ENCODE peak calls at places on chromosomes 5 and 9, in ten cellular contexts. J is HCT116; U is naive thymus-derived CD4-positive, alpha-beta T cell; C is A549; Q is fibroblast of lung; V is endodermal cell; M is left ventricle myocardium inferior; D is foreskin keratinocyte; S is spleen; F is MM.1S. E is an unnamed sample. For H3K4me1, the result is how much of the 10 kb centered on the place peaks cover.

GRCh38 chr9:129206401-129206800 is 28.3 kb upstream of the IER5L start:
- DNase-seq in J (no peak), U (no peak), C (no peak), Q (no peak), V (no peak), M (no peak), D (no peak), S (no peak), F (no peak), E (no peak)

GRCh38 chr9:24118170-24118569 is 292.1 kb upstream of the ELAVL2 start:
- DNase-seq in J (no peak), U (no peak), C (peak), Q (no peak), V (no peak), M (no peak), D (no peak), S (no peak), F (no peak), E (no peak)

GRCh38 chr9:70635790-70636189 is 221.3 kb upstream of the KLF9 start:
- DNase-seq in J (no peak), U (no peak), C (no peak), Q (peak), V (no peak), M (no peak), D (no peak), S (no peak), F (no peak), E (no peak)

GRCh38 chr9:27451207-27451792 is 72.8 kb upstream of the IFNK start:
- DNase-seq in J (no peak), U (no peak), C (no peak), Q (no peak), V (no peak), M (no peak), D (no peak), S (no peak), F (peak), E (no peak)

GRCh38 chr9:132627594-132627993 is 42.2 kb downstream of the DDX31 start:
- DNase-seq in J (no peak), U (no peak), C (no peak), Q (no peak), V (no peak), M (no peak), D (no peak), S (no peak), F (no peak), E (no peak)

GRCh38 chr5:97297063-97297715 is 114.1 kb upstream of the RIOK2 start:
- DNase-seq in J (peak), U (no peak), C (peak), Q (peak), V (peak), M (no peak), D (peak), S (no peak), F (peak), E (no peak)

GRCh38 chr5:74017786-74018211 is 391.8 kb downstream of the ARHGEF28 start:
- DNase-seq in J (peak), U (no peak), C (peak), Q (peak), V (peak), M (no peak), D (peak), S (no peak), F (no peak), E (peak)

GRCh38 chr5:9473624-9474023 is 72.3 kb downstream of the SEMA5A start:
- DNase-seq in J (no peak), U (no peak), C (no peak), Q (no peak), V (no peak), M (no peak), D (no peak), S (no peak), F (no peak), E (no peak)

GRCh38 chr5:20109326-20109725 is 121.3 kb upstream of the CDH18 start:
- DNase-seq in J (no peak), U (no peak), C (no peak), Q (no peak), V (peak), M (no peak), D (no peak), S (no peak), F (no peak), E (no peak)

GRCh38 chr5:181224390-181225234 is 1.5 kb downstream of the TRIM41 start:
- DNase-seq in J (no peak), U (no peak), C (no peak), Q (no peak), V (no peak), M (no peak), D (no peak), S (peak), F (no peak), E (no peak)

GRCh38 chr5:52560366-52560765 is 227.3 kb upstream of the ITGA1 start:
- DNase-seq in J (peak), U (no peak), C (no peak), Q (peak), V (no peak), M (no peak), D (no peak), S (no peak), F (peak), E (no peak)

GRCh38 chr9:129609486-129610192 is 11.3 kb downstream of the C9orf50 start:
- DNase-seq in J (no peak), U (peak), C (peak), Q (peak), V (peak), M (peak), D (no peak), S (peak), F (peak), E (peak)

GRCh38 chr5:99169309-99169708 is 240.5 kb upstream of the CHD1 start:
- DNase-seq in J (peak), U (no peak), C (peak), Q (peak), V (no peak), M (no peak), D (no peak), S (no peak), F (no peak), E (no peak)

GRCh38 chr5:165370233-165370632 is 1864.8 kb downstream of the MAT2B start:
- DNase-seq in J (no peak), U (no peak), C (no peak), Q (no peak), V (no peak), M (no peak), D (no peak), S (no peak), F (no peak), E (no peak)

GRCh38 chr5:165286692-165287091 is 1781.3 kb downstream of the MAT2B start:
- DNase-seq in J (no peak), U (no peak), C (no peak), Q (no peak), V (no peak), M (no peak), D (no peak), S (peak), F (no peak), E (no peak)

GRCh38 chr5:64207978-64208377 is 42.3 kb downstream of the RNF180 start:
- DNase-seq in J (no peak), U (no peak), C (peak), Q (peak), V (no peak), M (no peak), D (no peak), S (no peak), F (peak), E (no peak)

GRCh38 chr5:168073991-168074800 is 217.2 kb upstream of the WWC1 start:
- DNase-seq in J (no peak), U (no peak), C (no peak), Q (no peak), V (no peak), M (no peak), D (no peak), S (no peak), F (no peak), E (no peak)

GRCh38 chr5:80184235-80185023 is 71.4 kb downstream of the SERINC5 start:
- DNase-seq in J (no peak), U (no peak), C (peak), Q (no peak), V (peak), M (no peak), D (no peak), S (no peak), F (no peak), E (no peak)

GRCh38 chr9:22148876-22149637 is 140.0 kb upstream of the CDKN2B start:
- DNase-seq in J (no peak), U (no peak), C (no peak), Q (peak), V (no peak), M (no peak), D (no peak), S (no peak), F (no peak), E (no peak)

GRCh38 chr5:167770461-167770860 is 521.0 kb upstream of the WWC1 start:
- DNase-seq in J (no peak), U (no peak), C (no peak), Q (peak), V (no peak), M (no peak), D (no peak), S (no peak), F (no peak), E (no peak)

GRCh38 chr9:19992556-19992955 is 203.7 kb upstream of the SLC24A2 start:
- DNase-seq in J (no peak), U (no peak), C (no peak), Q (peak), V (no peak), M (no peak), D (peak), S (no peak), F (no peak), E (no peak)

GRCh38 chr5:180785794-180786221 is 16.8 kb downstream of the MGAT1 start:
- DNase-seq in J (no peak), U (no peak), C (no peak), Q (peak), V (peak), M (no peak), D (peak), S (peak), F (no peak), E (peak)

GRCh38 chr5:137209232-137209810 is 289.8 kb downstream of the SPOCK1 start:
- DNase-seq in J (no peak), U (no peak), C (no peak), Q (no peak), V (no peak), M (no peak), D (no peak), S (no peak), F (no peak), E (no peak)

GRCh38 chr5:79235222-79235577 is 731 bp upstream of the JMY start:
- DNase-seq in J (no peak), U (no peak), C (peak), Q (peak), V (no peak), M (no peak), D (peak), S (no peak), F (peak), E (no peak)

GRCh38 chr5:158699336-158699735 is 400.4 kb downstream of the EBF1 start:
- DNase-seq in J (no peak), U (no peak), C (no peak), Q (no peak), V (no peak), M (no peak), D (no peak), S (no peak), F (no peak), E (no peak)
- H3K4me1 ChIP-seq in J (under half), U (under half), C (half or more), Q (under half), V (under half), M (under half), D (under half), S (under half), F (under half), E (under half)

DNA sequence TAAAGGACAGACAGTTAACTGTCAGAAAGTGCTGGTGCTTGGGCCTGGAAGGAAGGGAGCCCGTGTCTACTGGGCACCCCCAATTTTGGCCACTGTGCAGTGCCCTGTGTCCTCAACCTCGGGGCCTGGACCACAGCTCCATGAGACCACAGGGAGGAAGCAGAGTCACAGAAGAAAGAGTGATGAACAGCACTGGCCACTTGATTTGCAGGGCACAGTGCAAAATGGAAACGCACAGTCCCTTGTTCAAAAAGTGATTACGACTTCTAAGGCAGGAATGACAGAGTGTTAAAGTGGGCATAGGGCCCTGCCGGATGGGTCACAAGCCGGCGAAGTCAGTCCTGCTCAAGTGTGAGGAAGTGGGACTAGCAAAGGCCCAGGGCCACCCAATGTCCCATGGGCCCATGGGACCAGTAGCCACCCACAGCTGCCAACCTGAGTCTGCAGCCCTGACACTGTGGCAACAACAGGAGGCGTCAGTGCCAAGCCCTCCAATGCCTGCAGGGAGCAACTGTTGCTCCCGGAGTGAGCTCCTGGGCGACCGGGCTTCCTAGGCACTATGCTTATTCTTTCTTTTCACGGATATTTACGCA is 85.4 kb downstream of the ADAMTS2 start:
- DNase-seq in J (no peak), U (no peak), C (no peak), Q (no peak), V (peak), M (no peak), D (no peak), S (peak), F (no peak), E (peak)
- H3K27ac ChIP-seq in J (no peak), U (no peak), C (no peak), Q (peak), V (no peak), M (no peak), D (no peak), S (no peak), F (no peak), E (no peak)

DNA sequence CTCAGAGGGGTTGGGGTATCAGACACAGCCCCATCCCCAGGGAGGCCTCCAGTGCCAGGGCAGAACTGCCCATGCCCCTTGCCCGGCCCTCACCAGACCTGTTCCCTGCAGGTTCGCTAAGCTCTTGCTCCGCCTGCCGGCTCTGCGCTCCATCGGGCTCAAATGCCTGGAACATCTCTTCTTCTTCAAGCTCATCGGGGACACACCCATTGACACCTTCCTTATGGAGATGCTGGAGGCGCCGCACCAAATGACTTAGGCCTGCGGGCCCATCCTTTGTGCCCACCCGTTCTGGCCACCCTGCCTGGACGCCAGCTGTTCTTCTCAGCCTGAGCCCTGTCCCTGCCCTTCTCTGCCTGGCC is 110.1 kb downstream of the RXRA start:
- DNase-seq in J (no peak), U (no peak), C (no peak), Q (no peak), V (no peak), M (no peak), D (no peak), S (no peak), F (no peak), E (no peak)
- H3K4me1 ChIP-seq in J (under half), U (under half), C (under half), Q (under half), V (under half), M (half or more), D (under half), S (half or more), F (under half), E (under half)

GRCh38 chr5:88884435-88884877 is 1.5 kb upstream of the MEF2C start:
- DNase-seq in J (no peak), U (no peak), C (no peak), Q (peak), V (no peak), M (no peak), D (no peak), S (no peak), F (peak), E (no peak)
- H3K27ac ChIP-seq in J (peak), U (no peak), C (no peak), Q (peak), V (no peak), M (peak), D (no peak), S (peak), F (peak), E (peak)

E was measured in pancreas.